ENCODE peak calls at places on chromosomes 4 and X, in four cellular contexts. V is stomach, A is spleen, O is esophagus muscularis mucosa. S is an unnamed sample. For H3K27me3, the result is how much of the 10 kb centered on the place peaks cover.

GRCh38 chrX:118523920-118524319 is 28.3 kb downstream of the DOCK11 start:
- DNase-seq in O (no peak), A (no peak), V (no peak), S (no peak)

GRCh38 chr4:3263053-3263958 is 14.3 kb downstream of the MSANTD1 start:
- DNase-seq in O (no peak), A (no peak), V (peak), S (peak)

GRCh38 chr4:164799410-164799809 is 45.5 kb downstream of the SMIM31 start:
- DNase-seq in V (no peak), A (no peak), O (peak), S (no peak)

GRCh38 chr4:138175337-138175794 is 66.8 kb downstream of the SLC7A11 start:
- DNase-seq in A (no peak), V (peak), O (no peak), S (no peak)

GRCh38 chrX:147376601-147377387 is 534.9 kb upstream of the FMR1 start:
- DNase-seq in O (no peak), A (no peak), V (no peak), S (no peak)

GRCh38 chr4:138910914-138911336 is 104.7 kb upstream of the NOCT start:
- DNase-seq in O (no peak), V (peak), A (peak), S (peak)

GRCh38 chrX:13180807-13181206 is 136.4 kb upstream of the FAM9C start:
- DNase-seq in A (no peak), V (no peak), O (no peak), S (no peak)

GRCh38 chrX:81082649-81083048 is 119.1 kb downstream of the HMGN5 start:
- DNase-seq in A (no peak), O (no peak), V (no peak), S (no peak)

GRCh38 chr4:182339246-182339645 is 96.0 kb downstream of the TENM3 start:
- DNase-seq in O (no peak), V (no peak), A (no peak), S (no peak)

GRCh38 chr4:179352221-179352620 is 1910.0 kb upstream of the AGA start:
- DNase-seq in O (no peak), V (no peak), A (no peak), S (no peak)

GRCh38 chr4:71426381-71427042 is 87.7 kb downstream of the SLC4A4 start:
- DNase-seq in V (no peak), A (no peak), O (no peak), S (no peak)

GRCh38 chr4:8427761-8428287 is 12.7 kb downstream of the ACOX3 start:
- DNase-seq in O (no peak), A (no peak), V (no peak), S (no peak)

GRCh38 chr4:73607375-73608026 is 12.7 kb downstream of the RASSF6 start:
- DNase-seq in V (no peak), O (no peak), A (no peak), S (no peak)

GRCh38 chr4:143404555-143404954 is 67.9 kb downstream of the GAB1 start:
- DNase-seq in V (no peak), A (no peak), O (no peak), S (no peak)

GRCh38 chr4:69546121-69546520 is 50.4 kb upstream of the UGT2B4 start:
- DNase-seq in V (no peak), O (no peak), A (no peak), S (no peak)

GRCh38 chr4:16122784-16123183 is 39.0 kb upstream of the PROM1 start:
- DNase-seq in V (no peak), A (no peak), O (no peak), S (no peak)

GRCh38 chr4:162461952-162462351 is 298.2 kb upstream of the FSTL5 start:
- DNase-seq in V (no peak), A (no peak), O (no peak), S (no peak)

GRCh38 chr4:48315728-48316630 is 25.4 kb upstream of the SLAIN2 start:
- DNase-seq in O (no peak), A (no peak), V (no peak), S (no peak)

GRCh38 chr4:102616661-102617060 is 115.5 kb downstream of the NFKB1 start:
- DNase-seq in A (no peak), V (no peak), O (no peak), S (no peak)

GRCh38 chr4:80073362-80074008 is 456 bp upstream of the ANTXR2 start:
- DNase-seq in O (no peak), V (no peak), A (peak), S (no peak)

GRCh38 chr4:80070880-80071620 is 2.0 kb downstream of the ANTXR2 start:
- DNase-seq in V (no peak), O (no peak), A (no peak), S (no peak)

GRCh38 chr4:80074059-80074458 is 1.0 kb upstream of the ANTXR2 start:
- DNase-seq in A (no peak), O (no peak), V (no peak), S (no peak)

GRCh38 chr4:80071643-80072606 is 1.1 kb downstream of the ANTXR2 start:
- DNase-seq in A (peak), O (no peak), V (peak), S (peak)

DNA sequence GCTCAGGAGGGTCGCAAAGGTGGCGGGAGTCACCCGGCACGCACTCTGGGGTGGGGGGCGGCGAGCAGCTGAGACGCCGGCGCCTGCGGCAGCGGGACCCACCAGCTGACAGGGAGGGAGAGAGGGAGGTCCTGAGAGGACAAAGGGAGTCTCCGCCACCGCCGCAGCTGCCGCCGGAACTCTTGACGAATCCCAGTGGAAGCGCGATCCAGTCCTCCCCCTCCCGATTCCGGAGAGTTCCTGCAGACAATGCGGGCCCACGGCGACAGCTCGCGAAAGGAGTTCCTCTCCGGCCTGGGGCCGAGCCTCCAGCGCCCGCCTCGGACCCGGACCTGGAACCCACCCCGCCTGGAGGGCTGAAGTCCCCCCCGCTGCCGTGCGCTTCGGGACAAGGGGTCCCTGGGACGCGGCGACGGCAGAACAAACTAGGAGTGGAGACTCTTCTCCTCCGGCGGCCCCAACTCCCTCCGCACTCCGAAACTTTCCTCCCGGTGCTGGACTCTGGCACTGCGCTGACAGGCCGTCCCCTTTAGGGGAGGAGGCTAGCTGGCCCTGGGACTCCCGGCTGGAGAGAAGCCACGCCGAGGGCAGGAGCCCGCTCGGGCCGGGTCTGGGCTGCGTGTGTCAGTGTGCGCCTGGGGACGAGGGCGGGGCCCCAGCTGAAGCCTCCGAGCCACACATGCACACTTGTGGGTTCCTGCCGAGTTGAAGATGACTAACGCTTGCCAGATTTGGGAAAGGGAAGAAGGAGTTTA is at the start of gene ANTXR2:
- DNase-seq in O (peak), A (peak), V (peak), S (peak)
- TF ChIP-seq POLR2A in O (no peak), A (no peak), V (no peak), S (peak)

DNA sequence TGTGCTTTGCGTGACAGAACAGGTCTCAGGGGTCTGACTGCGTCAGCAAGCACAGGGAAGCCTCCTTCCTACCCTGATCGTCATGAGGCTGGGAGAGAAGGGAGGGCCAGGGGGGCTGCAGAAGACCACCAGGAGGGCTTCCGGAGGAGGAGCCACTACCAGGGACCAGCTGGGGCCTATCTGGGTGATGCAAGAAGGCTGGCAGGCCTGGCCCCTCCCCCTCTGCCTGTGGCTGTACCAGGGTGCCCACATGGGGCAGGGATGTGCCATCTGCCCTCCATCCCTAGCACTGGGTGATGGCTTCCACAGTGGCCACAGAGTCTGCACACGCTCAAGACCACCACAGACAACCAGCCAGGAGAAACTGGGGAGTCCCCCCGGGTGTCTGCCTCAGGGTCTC is 116.4 kb upstream of the NKX1-1 start:
- DNase-seq in V (no peak), A (peak), O (no peak), S (peak)
- H3K27me3 ChIP-seq in V (half or more), A (under half), O (under half), S (under half)

GRCh38 chr4:52701207-52701606 is 42.1 kb upstream of the USP46 start:
- DNase-seq in A (no peak), V (no peak), O (no peak), S (no peak)
- TF ChIP-seq POLR2AphosphoS5 in A (no peak), V (no peak), O (no peak), S (no peak)

DNA sequence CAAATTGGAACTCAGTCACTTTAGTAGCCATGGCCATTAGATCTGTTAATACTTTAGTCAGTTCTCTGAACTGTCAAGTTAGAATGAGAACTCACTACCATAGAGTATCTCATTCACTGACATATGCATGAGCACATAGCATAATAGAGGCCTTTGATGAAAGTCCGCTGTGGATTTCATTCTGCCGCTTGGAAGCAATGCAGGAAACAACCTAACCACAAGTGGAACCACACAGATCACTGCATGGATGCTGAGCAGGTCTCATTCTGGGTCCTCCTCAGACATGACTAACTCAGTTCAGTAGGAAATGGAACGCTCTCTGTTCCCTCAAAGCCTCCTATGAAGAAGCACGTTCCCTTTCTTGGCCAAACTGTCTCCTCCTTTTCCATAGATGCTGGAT is 1624.8 kb upstream of the TENM3 start:
- DNase-seq in A (no peak), O (no peak), V (no peak), S (no peak)
- TF ChIP-seq POLR2A in A (no peak), O (no peak), V (no peak), S (no peak)

DNA sequence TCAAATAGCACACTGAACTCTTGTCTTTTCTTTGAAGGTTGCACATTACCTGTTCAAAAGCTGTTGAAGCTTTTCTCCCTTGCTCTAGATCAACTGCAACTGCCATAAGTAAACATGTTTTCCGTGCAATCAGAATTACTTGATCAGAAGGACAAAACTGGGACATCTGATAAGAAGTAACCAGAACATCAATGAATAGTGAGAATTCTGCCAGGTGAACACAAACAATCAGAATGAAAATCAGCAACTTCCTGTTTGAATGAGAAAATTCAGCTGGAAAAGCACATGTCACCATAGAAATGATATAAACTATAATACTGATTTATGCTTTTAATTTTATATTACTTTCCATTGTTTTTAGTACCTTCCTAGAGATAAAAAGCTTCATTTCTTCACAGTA is 160.7 kb downstream of the DLG3 start:
- DNase-seq in V (no peak), O (no peak), A (no peak), S (no peak)
- H3K27me3 ChIP-seq in V (under half), O (under half), A (under half), S (under half)

GRCh38 chr4:107826427-107826980 is 1.8 kb downstream of the SGMS2 start:
- DNase-seq in O (no peak), A (no peak), V (no peak), S (no peak)
- TF ChIP-seq POLR2AphosphoS5 in O (no peak), A (no peak), V (no peak), S (no peak)